ENCODE peak calls at places on chromosomes 16 and 17, in five cellular contexts. W is heart left ventricle, B is activated B cell treated with CpG ODN at 0.5 μM for 24 hours, P is choroid plexus epithelial cell, K is cardiac muscle cell. X is an unnamed sample.

GRCh38 chr16:35258381-35258780 is 1799.0 kb downstream of the TP53TG3F start:
- DNase-seq in W (no peak), K (no peak), B (no peak), P (no peak), X (no peak)

GRCh38 chr16:11666108-11667055 is 1.9 kb upstream of the SNN start:
- DNase-seq in B (no peak), P (no peak), K (no peak), W (no peak), X (no peak)

GRCh38 chr16:81987706-81988105 is 23.6 kb downstream of the SDR42E1 start:
- DNase-seq in P (no peak), B (no peak), W (no peak), K (no peak), X (no peak)

GRCh38 chr17:13395346-13395745 is 206.4 kb downstream of the HS3ST3A1 start:
- DNase-seq in B (no peak), W (no peak), K (no peak), P (peak), X (peak)

GRCh38 chr16:72568502-72568901 is 396.5 kb upstream of the PMFBP1 start:
- DNase-seq in P (no peak), K (no peak), W (no peak), B (no peak), X (no peak)

GRCh38 chr16:28873543-28874201 is 4.6 kb upstream of the ATP2A1 start:
- DNase-seq in K (no peak), B (peak), P (no peak), W (no peak), X (no peak)

GRCh38 chr17:81608605-81609004 is 28.3 kb downstream of the NPLOC4 start:
- DNase-seq in K (no peak), P (no peak), W (no peak), B (no peak), X (no peak)

GRCh38 chr17:81889602-81890001 is 1.8 kb downstream of the ALYREF start:
- DNase-seq in B (no peak), P (no peak), W (no peak), K (no peak), X (no peak)

GRCh38 chr17:75530837-75531723 is 5.6 kb downstream of the LLGL2 start:
- DNase-seq in K (no peak), P (no peak), W (no peak), B (no peak), X (no peak)

GRCh38 chr16:88539261-88539651 is 30.9 kb upstream of the ZC3H18 start:
- DNase-seq in K (no peak), B (no peak), W (no peak), P (no peak), X (no peak)

GRCh38 chr17:77565166-77565565 is 393.3 kb upstream of the TNRC6C start:
- DNase-seq in B (no peak), P (no peak), K (no peak), W (no peak), X (no peak)

GRCh38 chr16:2439598-2439997 is 10.4 kb downstream of the CCNF start:
- DNase-seq in W (no peak), P (no peak), B (no peak), K (no peak), X (no peak)

GRCh38 chr16:75296606-75297005 is 45.2 kb upstream of the BCAR1 start:
- DNase-seq in K (no peak), W (peak), B (no peak), P (peak), X (peak)

GRCh38 chr17:76524598-76525512 is 12.7 kb downstream of the CYGB start:
- DNase-seq in K (no peak), W (peak), P (peak), B (no peak), X (no peak)

GRCh38 chr16:65574311-65574966 is 452.6 kb upstream of the CDH11 start:
- DNase-seq in P (no peak), K (no peak), W (no peak), B (no peak), X (no peak)

GRCh38 chr17:62653002-62653830 is 25.7 kb downstream of the MRC2 start:
- DNase-seq in P (peak), B (peak), W (peak), K (peak), X (peak)

GRCh38 chr17:81489012-81489968 is 23.3 kb downstream of the ACTG1 start:
- DNase-seq in P (no peak), K (no peak), B (no peak), W (no peak), X (no peak)

GRCh38 chr17:66564992-66565465 is 262.6 kb downstream of the PRKCA start:
- DNase-seq in K (no peak), P (peak), B (no peak), W (no peak), X (peak)

GRCh38 chr16:595942-596735 is 6.3 kb downstream of the RAB40C start:
- DNase-seq in K (no peak), B (no peak), P (no peak), W (no peak), X (no peak)

GRCh38 chr17:82033359-82034085 is 2.0 kb downstream of the RAC3 start:
- DNase-seq in P (no peak), W (no peak), K (no peak), B (no peak), X (no peak)

GRCh38 chr16:23015580-23015979 is 133.7 kb downstream of the USP31 start:
- DNase-seq in K (no peak), B (no peak), P (no peak), W (no peak), X (no peak)

GRCh38 chr17:6094926-6095325 is 24.7 kb downstream of the WSCD1 start:
- DNase-seq in W (no peak), P (no peak), K (no peak), B (no peak), X (no peak)

GRCh38 chr17:13485327-13485726 is 116.4 kb downstream of the HS3ST3A1 start:
- DNase-seq in B (no peak), W (no peak), K (no peak), P (no peak), X (no peak)

GRCh38 chr16:66858740-66859396 is 14.7 kb downstream of the CA7 start:
- DNase-seq in K (no peak), W (peak), P (no peak), B (no peak), X (peak)

GRCh38 chr16:85055503-85056210 is 28.1 kb downstream of the KIAA0513 start:
- DNase-seq in B (no peak), K (peak), P (peak), W (no peak), X (no peak)

GRCh38 chr17:66885417-66885816 is 50.5 kb downstream of the CACNG5 start:
- DNase-seq in P (no peak), K (no peak), W (no peak), B (no peak), X (no peak)

GRCh38 chr16:53822936-53823529 is 119.1 kb downstream of the FTO start:
- DNase-seq in K (no peak), P (peak), W (no peak), B (no peak), X (peak)

GRCh38 chr16:53827741-53828140 is 123.8 kb downstream of the FTO start:
- DNase-seq in P (no peak), B (no peak), W (no peak), K (no peak), X (no peak)

GRCh38 chr16:53821957-53822625 is 118.1 kb downstream of the FTO start:
- DNase-seq in B (no peak), P (peak), K (no peak), W (no peak), X (peak)

GRCh38 chr16:53829186-53829747 is 125.3 kb downstream of the FTO start:
- DNase-seq in K (no peak), B (no peak), W (no peak), P (peak), X (peak)

GRCh38 chr16:53826658-53827057 is 122.7 kb downstream of the FTO start:
- DNase-seq in B (no peak), K (peak), W (no peak), P (no peak), X (no peak)
- TF ChIP-seq CTCF in B (no peak), K (no peak), W (no peak), P (no peak), X (no peak)

DNA sequence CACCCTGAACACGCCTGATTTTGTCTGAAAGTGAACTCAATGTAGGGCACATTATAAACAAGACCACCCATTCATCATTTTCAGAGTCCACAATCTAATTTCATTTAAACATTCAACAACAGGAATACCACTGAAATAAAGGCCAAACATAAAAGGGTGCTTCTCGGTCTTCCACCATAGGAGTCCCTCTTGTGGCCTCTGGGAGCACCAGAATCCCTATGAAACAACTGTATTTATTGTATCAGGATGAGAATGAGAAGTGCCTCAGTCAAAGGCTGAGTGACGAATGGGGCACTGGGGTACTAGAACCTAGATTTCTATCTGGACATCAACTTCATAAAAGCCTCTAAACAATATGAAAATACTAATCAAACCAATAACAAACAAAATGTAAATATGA is 40.4 kb downstream of the NXPH3 start:
- DNase-seq in P (peak), K (no peak), W (no peak), B (no peak), X (no peak)
- TF ChIP-seq CTCF in P (peak), K (peak), W (no peak), B (no peak), X (no peak)

GRCh38 chr17:18069101-18069500 is 18.6 kb upstream of the DRG2 start:
- DNase-seq in P (no peak), K (no peak), W (no peak), B (no peak), X (no peak)

GRCh38 chr17:18065546-18065945 is 22.2 kb upstream of the DRG2 start:
- DNase-seq in B (no peak), K (no peak), W (no peak), P (no peak), X (no peak)

GRCh38 chr17:18059283-18059682 is 20.1 kb downstream of the GID4 start:
- DNase-seq in W (no peak), P (no peak), B (no peak), K (no peak), X (no peak)

GRCh38 chr17:18066866-18067265 is 20.9 kb upstream of the DRG2 start:
- DNase-seq in B (no peak), K (no peak), P (no peak), W (no peak), X (no peak)

DNA sequence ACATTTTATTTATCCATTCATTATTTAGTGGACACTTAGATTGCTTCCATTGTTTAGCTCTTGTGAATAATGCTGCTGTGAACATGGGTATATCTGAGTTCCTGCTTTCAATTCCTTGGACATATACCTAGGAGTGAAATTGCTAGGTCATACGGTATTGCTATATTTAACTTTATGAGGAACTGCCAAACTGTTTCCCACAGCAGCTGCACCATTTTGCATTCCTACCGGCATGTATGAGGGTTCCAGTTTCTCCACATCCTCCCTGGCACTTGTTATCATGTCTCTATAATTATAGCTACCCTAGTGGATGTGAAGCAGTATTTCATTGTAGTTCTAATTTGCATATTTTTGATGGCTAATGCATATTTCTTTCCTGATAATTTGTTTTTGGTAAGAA is 23.7 kb upstream of the DRG2 start:
- DNase-seq in K (no peak), P (no peak), B (no peak), W (no peak), X (no peak)
- TF ChIP-seq CTCF in K (no peak), P (no peak), B (no peak), W (no peak), X (no peak)

GRCh38 chr17:74446551-74447500 is 14.9 kb downstream of the GPRC5C start:
- DNase-seq in W (peak), B (no peak), P (no peak), K (no peak), X (no peak)
- TF ChIP-seq CTCF in W (no peak), B (no peak), P (no peak), K (no peak), X (no peak)

GRCh38 chr17:41406205-41406604 is 8.8 kb upstream of the KRT31 start:
- DNase-seq in B (no peak), W (no peak), K (no peak), P (peak), X (no peak)
- TF ChIP-seq CTCF in B (no peak), W (no peak), K (no peak), P (peak), X (no peak)

GRCh38 chr17:19546289-19547065 is 12.8 kb downstream of the SLC47A1 start:
- DNase-seq in K (peak), W (peak), P (no peak), B (no peak), X (no peak)
- TF ChIP-seq CTCF in K (no peak), W (no peak), P (no peak), B (no peak), X (no peak)

GRCh38 chr17:17109896-17110295 is 67.6 kb downstream of the MPRIP start:
- DNase-seq in K (no peak), W (no peak), P (no peak), B (no peak), X (no peak)

GRCh38 chr17:17107891-17108680 is 65.8 kb downstream of the MPRIP start:
- DNase-seq in W (no peak), P (no peak), B (no peak), K (no peak), X (no peak)

GRCh38 chr17:17107281-17107680 is 65.0 kb downstream of the MPRIP start:
- DNase-seq in B (no peak), P (no peak), W (no peak), K (no peak), X (no peak)

GRCh38 chr17:17109231-17109630 is 67.0 kb downstream of the MPRIP start:
- DNase-seq in K (no peak), W (no peak), B (no peak), P (no peak), X (no peak)

GRCh38 chr17:17108681-17109049 is 66.4 kb downstream of the MPRIP start:
- DNase-seq in W (no peak), P (no peak), K (no peak), B (no peak), X (no peak)
- TF ChIP-seq CTCF in W (no peak), P (no peak), K (no peak), B (no peak), X (no peak)

DNA sequence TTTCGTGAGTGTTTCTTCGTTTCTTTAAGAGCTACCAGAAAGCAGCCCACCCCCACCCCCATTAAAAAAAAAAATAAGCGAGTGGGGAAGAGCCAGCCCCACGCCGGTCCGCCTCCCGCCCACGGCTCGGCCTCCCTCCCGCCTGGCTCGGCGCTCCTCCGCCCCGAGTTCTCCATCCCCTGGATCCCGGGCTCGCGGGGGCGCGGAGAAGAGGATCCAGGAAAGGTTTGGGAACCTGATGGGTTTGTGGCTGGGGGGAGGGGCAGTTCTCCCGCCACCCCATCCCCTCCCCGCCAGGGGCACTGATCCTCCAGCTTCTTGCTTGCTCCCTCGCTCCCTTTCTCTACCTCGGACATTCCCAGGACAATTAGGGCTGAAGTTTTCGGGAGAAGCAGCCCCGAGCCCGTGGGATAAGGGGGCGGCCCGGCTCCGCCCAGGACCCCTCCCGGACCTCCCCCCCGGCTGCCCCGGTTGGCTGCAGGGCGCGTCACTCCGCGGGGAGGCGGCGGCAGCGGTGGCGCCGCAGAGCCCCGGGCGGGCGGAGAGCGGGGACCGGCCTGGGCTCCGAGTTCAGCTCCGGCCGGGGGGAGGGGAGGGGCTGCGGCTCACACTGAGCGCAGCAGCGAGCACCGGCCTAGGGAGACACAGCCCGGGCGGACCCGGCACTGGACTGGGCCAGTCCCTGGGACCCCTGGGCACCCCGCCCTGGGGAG is 1.0 kb upstream of the SALL1 start:
- DNase-seq in B (no peak), K (peak), P (peak), W (peak), X (peak)
- TF ChIP-seq CTCF in B (no peak), K (no peak), P (no peak), W (no peak), X (no peak)

GRCh38 chr16:21653571-21653970 is 1.2 kb upstream of the IGSF6 start:
- DNase-seq in B (no peak), K (no peak), W (no peak), P (no peak), X (no peak)
- TF ChIP-seq CTCF in B (no peak), K (no peak), W (no peak), P (no peak), X (no peak)